ENCODE peak calls at places on chromosomes 2 and 18, in five cellular contexts. H is HCT116, C is HepG2, Z is GM12878, I is K562. K is an unnamed sample.

GRCh38 chr2:174798801-174799200 is 34.5 kb upstream of the CHRNA1 start:
- DNase-seq in H (no peak), I (no peak), Z (no peak), C (no peak), K (no peak)

GRCh38 chr18:59142274-59142673 is 2.6 kb downstream of the SEC11C start:
- DNase-seq in H (no peak), C (no peak), I (no peak), Z (peak), K (no peak)

GRCh38 chr2:119486886-119487285 is 37.4 kb downstream of the SCTR start:
- DNase-seq in I (no peak), Z (no peak), H (no peak), C (no peak), K (no peak)

GRCh38 chr18:51149605-51150429 is 47.7 kb downstream of the MEX3C start:
- DNase-seq in C (no peak), Z (no peak), H (no peak), I (no peak), K (no peak)

GRCh38 chr2:229489016-229489415 is 217.9 kb upstream of the PID1 start:
- DNase-seq in Z (no peak), C (no peak), H (no peak), I (no peak), K (no peak)

GRCh38 chr2:37211212-37211611 is 14.9 kb downstream of the CEBPZOS start:
- DNase-seq in C (no peak), Z (no peak), I (no peak), H (no peak), K (no peak)

GRCh38 chr2:19178175-19178574 is 180.2 kb downstream of the OSR1 start:
- DNase-seq in H (no peak), Z (no peak), I (no peak), C (no peak), K (no peak)

GRCh38 chr2:37389984-37390765 is 45.7 kb downstream of the QPCT start:
- DNase-seq in Z (peak), I (peak), C (peak), H (peak), K (peak)

GRCh38 chr2:3959372-3959771 is 256.0 kb downstream of the DCDC2C start:
- DNase-seq in H (peak), C (peak), I (peak), Z (no peak), K (peak)

GRCh38 chr2:54666741-54667639 is 56.5 kb upstream of the EML6 start:
- DNase-seq in I (no peak), C (peak), Z (no peak), H (no peak), K (no peak)

GRCh38 chr2:118638453-118638852 is 209.0 kb downstream of the EN1 start:
- DNase-seq in Z (no peak), H (no peak), C (no peak), I (peak), K (no peak)

GRCh38 chr2:105517814-105518705 is 119.2 kb upstream of the FHL2 start:
- DNase-seq in Z (no peak), H (no peak), C (no peak), I (no peak), K (no peak)

GRCh38 chr2:196230051-196230450 is 58.7 kb upstream of the STK17B start:
- DNase-seq in C (no peak), Z (no peak), I (no peak), H (no peak), K (no peak)

GRCh38 chr2:95185973-95186372 is 20.4 kb downstream of the ZNF2 start:
- DNase-seq in Z (no peak), H (no peak), C (no peak), I (no peak), K (no peak)

GRCh38 chr2:85710687-85711577 is 16.8 kb downstream of the GNLY start:
- DNase-seq in I (no peak), H (no peak), C (no peak), Z (no peak), K (no peak)
- TF ChIP-seq ZNF274 in I (no peak), H (no peak), C (no peak), Z (no peak), K (no peak)

DNA sequence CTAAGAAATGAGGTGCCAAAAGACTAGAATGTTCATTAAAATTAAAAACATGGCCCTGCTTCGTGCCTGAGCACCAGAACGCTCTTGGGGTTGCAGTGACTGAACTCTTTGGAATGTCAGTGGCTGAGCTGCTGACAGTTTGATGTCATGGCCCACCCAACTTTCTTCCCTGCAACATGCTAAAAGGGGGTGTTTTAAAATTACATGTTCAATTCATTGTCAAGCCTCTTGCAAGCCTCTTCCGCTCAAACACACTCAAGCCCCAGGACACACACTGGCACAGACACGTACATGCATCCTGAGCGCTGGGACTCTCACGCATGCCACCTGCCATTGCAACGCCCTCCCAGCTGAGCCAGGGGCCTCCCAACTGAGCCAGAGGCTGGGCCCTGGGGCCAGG is 12.6 kb downstream of the RUFY4 start:
- DNase-seq in I (no peak), Z (no peak), H (no peak), C (no peak), K (no peak)
- TF ChIP-seq ZNF274 in I (no peak), Z (no peak), H (no peak), C (no peak), K (no peak)

GRCh38 chr18:13191779-13192178 is 26.8 kb upstream of the LDLRAD4 start:
- DNase-seq in H (no peak), C (peak), I (no peak), Z (no peak), K (no peak)

GRCh38 chr18:13187498-13187897 is 31.1 kb upstream of the LDLRAD4 start:
- DNase-seq in H (no peak), Z (no peak), I (no peak), C (no peak), K (no peak)

GRCh38 chr18:13194239-13194638 is 24.3 kb upstream of the LDLRAD4 start:
- DNase-seq in Z (no peak), I (no peak), C (no peak), H (no peak), K (no peak)

GRCh38 chr18:13198701-13199100 is 19.9 kb upstream of the LDLRAD4 start:
- DNase-seq in H (no peak), Z (no peak), I (no peak), C (no peak), K (no peak)

DNA sequence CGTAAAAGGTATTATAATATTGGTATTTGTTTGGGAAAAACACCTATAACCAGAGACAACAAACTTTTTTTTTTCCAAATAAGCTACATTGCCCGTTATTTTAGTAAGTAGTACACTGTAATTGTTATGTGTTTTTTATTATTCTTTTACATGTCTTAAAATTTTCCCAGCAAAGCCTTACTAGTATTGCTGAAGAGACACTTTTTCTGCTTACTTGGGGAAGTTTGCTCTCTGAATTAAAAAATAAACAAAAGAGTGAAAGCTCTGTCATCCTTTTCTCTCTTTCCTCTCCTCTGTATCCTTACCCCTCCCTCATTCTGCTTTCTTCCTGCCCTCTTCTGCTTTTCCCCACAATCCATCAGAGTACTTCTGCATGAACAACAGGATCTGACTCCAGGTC is 25.6 kb upstream of the LDLRAD4 start:
- DNase-seq in Z (no peak), H (no peak), C (no peak), I (no peak), K (no peak)
- TF ChIP-seq ZNF274 in Z (no peak), H (no peak), C (no peak), I (no peak), K (no peak)

DNA sequence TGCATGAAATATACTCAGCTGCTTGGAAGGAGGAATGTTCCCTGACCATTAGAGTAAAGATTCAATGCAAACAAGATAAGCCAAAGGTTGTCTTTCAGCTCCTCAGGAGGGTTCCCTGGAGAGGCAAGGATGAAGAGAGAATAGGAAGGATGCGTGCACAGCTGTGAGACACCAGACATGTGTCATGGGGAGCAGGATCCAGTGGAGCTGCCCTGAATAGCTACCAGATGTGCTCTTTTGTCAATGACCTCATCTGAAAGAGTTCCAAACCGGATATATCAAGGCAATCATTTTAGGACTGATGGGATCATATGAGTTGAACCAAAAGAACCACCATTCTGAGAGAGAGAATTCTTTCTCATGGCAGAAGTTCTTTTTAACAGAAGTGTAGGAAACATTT is 490.6 kb downstream of the IRS1 start:
- DNase-seq in Z (no peak), I (no peak), C (no peak), H (no peak), K (no peak)
- TF ChIP-seq ZNF274 in Z (no peak), I (no peak), C (no peak), H (no peak), K (no peak)

DNA sequence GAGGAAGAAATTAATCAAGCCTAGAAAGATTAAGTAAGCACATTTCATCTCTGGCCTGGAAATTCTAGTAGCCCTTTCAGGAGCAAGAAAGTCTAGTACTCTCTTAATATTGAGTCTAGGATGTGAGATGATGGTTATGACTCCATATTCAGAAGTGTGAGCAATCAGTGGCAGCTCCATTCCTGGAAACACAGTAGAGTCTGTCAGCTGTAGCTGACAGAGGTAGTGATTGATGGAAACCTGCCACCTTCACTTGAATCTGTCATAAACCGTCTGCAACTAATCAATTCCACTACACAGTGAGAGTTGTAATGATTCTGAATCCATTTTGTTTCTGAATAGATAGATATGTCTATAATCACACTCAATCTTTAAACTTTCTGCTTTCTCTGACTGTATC is 635.1 kb downstream of the IRS1 start:
- DNase-seq in Z (no peak), H (no peak), I (no peak), C (no peak), K (no peak)
- TF ChIP-seq ZNF274 in Z (no peak), H (no peak), I (no peak), C (no peak), K (no peak)

DNA sequence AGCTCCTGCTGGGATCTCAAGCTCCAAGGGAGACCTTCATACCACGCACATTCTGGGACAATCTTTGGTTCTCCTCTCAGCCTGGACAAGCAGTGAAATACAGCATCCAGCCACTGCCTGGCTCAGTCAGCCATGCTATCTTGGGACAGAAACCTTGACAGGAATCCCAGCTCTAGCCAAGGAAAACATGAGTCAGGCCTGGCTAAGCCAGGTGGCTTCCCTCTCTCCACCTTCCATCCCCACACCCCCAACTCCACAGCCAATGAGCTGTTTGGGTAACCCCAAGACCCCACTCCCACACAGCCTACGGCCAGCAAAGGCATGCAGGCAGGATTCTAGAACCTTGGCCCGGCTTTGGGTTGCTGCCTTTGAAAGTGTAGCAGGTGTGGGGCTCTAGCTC is 64.9 kb downstream of the MCFD2 start:
- DNase-seq in Z (no peak), C (no peak), H (no peak), I (no peak), K (no peak)
- TF ChIP-seq ZNF274 in Z (no peak), C (no peak), H (no peak), I (no peak), K (no peak)

GRCh38 chr18:7480853-7481252 is 86.3 kb upstream of the PTPRM start:
- DNase-seq in Z (no peak), C (no peak), H (no peak), I (no peak), K (no peak)
- TF ChIP-seq ZNF274 in Z (no peak), C (no peak), H (no peak), I (no peak), K (no peak)

DNA sequence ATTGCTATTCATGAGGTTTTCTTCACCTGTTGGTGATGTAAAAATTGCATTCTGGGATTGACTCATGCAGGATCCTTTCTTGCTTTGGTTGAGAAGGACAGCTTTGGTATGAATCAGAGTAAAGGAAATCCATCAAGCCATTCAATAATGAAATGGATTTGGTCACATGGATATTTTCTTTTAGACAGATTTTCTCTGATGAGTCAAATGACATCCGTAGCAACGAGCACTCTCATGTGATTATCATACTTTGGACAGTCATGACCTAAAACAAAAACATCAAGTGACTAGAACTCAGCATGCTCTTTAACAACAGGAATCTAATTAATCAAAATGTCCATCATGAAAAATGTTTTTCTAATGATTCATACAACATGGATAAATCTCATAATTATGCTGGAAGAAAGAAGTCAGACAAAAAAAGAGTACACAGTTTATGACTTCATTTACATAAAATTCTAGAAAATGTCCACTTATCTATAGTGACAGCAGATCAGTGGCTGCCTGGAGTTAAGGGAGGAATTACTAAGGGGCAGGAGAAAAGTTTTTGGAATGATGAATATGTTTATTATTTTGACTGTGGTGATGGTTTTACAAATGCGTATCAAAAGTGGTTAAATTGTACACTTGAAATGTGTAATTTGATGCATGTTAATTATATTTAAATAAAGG is 30.7 kb downstream of the TRAK2 start:
- DNase-seq in C (no peak), Z (no peak), I (no peak), H (no peak), K (no peak)
- TF ChIP-seq ZNF274 in C (no peak), Z (no peak), I (no peak), H (no peak), K (no peak)

GRCh38 chr2:241640165-241640795 is 2.8 kb downstream of the ATG4B start:
- DNase-seq in C (no peak), H (no peak), Z (no peak), I (no peak), K (no peak)

GRCh38 chr2:241638940-241639339 is 1.4 kb downstream of the ATG4B start:
- DNase-seq in C (no peak), I (no peak), H (no peak), Z (no peak), K (no peak)

GRCh38 chr2:241638063-241638660 is 669 bp downstream of the ATG4B start:
- DNase-seq in I (no peak), C (no peak), Z (no peak), H (no peak), K (no peak)

GRCh38 chr2:241639385-241639784 is 1.9 kb downstream of the ATG4B start:
- DNase-seq in C (no peak), Z (no peak), I (no peak), H (no peak), K (no peak)

GRCh38 chr2:241641631-241642030 is 4.1 kb downstream of the ATG4B start:
- DNase-seq in H (no peak), Z (no peak), I (peak), C (peak), K (no peak)
- TF ChIP-seq ZNF274 in H (no peak), Z (no peak), I (no peak), C (no peak), K (no peak)

GRCh38 chr2:64987963-64988419 is 1.2 kb upstream of the SLC1A4 start:
- DNase-seq in H (no peak), Z (peak), C (peak), I (no peak), K (no peak)
- TF ChIP-seq ZNF274 in H (no peak), Z (no peak), C (no peak), I (no peak), K (no peak)